ENCODE peak calls at places on chromosomes 13 and 19, in ten cellular contexts. K is astrocyte of the spinal cord, Y is endothelial cell, Q is cardiac fibroblast, E is BJ, Z is coronary artery, F is foreskin keratinocyte, H is K562, G is omental fat pad, X is cardiac muscle cell. U is an unnamed sample.

GRCh38 chr13:32086791-32087441 is 55.3 kb downstream of the FRY start:
- DNase-seq in Z (no peak), X (peak), G (no peak), H (no peak), E (no peak), Y (no peak), K (no peak), Q (no peak), F (peak), U (no peak)

GRCh38 chr13:36259361-36260137 is 38.1 kb downstream of the CCDC169 start:
- DNase-seq in Z (no peak), K (no peak), Q (no peak), X (no peak), H (peak), Y (no peak), F (no peak), G (no peak), E (no peak), U (no peak)

GRCh38 chr19:493391-494170 is 2.7 kb upstream of the MADCAM1 start:
- DNase-seq in F (no peak), K (no peak), Z (no peak), Y (no peak), Q (no peak), E (no peak), H (no peak), X (no peak), G (no peak), U (no peak)

GRCh38 chr13:34207334-34207733 is 389.4 kb downstream of the RFC3 start:
- DNase-seq in E (peak), Y (no peak), H (no peak), G (no peak), Q (peak), F (peak), X (peak), K (peak), Z (no peak), U (no peak)

GRCh38 chr19:41206926-41207750 is 11.9 kb upstream of the AXL start:
- DNase-seq in Q (peak), Y (no peak), Z (peak), X (peak), E (no peak), K (no peak), G (no peak), F (no peak), H (peak), U (no peak)

GRCh38 chr13:22061371-22061805 is 390.5 kb downstream of the FGF9 start:
- DNase-seq in Y (no peak), F (no peak), Z (no peak), Q (no peak), G (no peak), X (no peak), K (no peak), H (no peak), E (no peak), U (no peak)

GRCh38 chr19:39401549-39402416 is 4.9 kb upstream of the ZFP36 start:
- DNase-seq in Y (no peak), H (peak), G (no peak), K (peak), Z (peak), F (peak), X (peak), Q (peak), E (no peak), U (no peak)

GRCh38 chr13:39506559-39507390 is 96.2 kb downstream of the LHFPL6 start:
- DNase-seq in Z (no peak), Y (no peak), K (peak), X (no peak), H (no peak), F (peak), E (no peak), G (no peak), Q (no peak), U (no peak)

GRCh38 chr19:38522915-38523314 is 89.4 kb downstream of the RYR1 start:
- DNase-seq in X (no peak), Y (no peak), F (no peak), Z (no peak), Q (no peak), H (no peak), K (no peak), E (no peak), G (no peak), U (no peak)

GRCh38 chr13:70408865-70409264 is 300.6 kb upstream of the KLHL1 start:
- DNase-seq in E (no peak), X (no peak), Y (no peak), Z (no peak), G (no peak), F (no peak), Q (no peak), H (no peak), K (no peak), U (no peak)

GRCh38 chr19:41161903-41162302 is 31.1 kb upstream of the CYP2S1 start:
- DNase-seq in F (no peak), Z (no peak), Y (no peak), G (no peak), X (no peak), K (no peak), E (no peak), Q (no peak), H (peak), U (no peak)

GRCh38 chr19:38304866-38305429 is 897 bp downstream of the C19orf33 start:
- DNase-seq in H (peak), E (no peak), Z (no peak), G (no peak), Q (peak), F (peak), K (peak), X (no peak), Y (peak), U (no peak)

GRCh38 chr13:44068737-44069136 is 189.0 kb downstream of the LACC1 start:
- DNase-seq in E (peak), Y (no peak), H (no peak), G (no peak), Q (peak), F (peak), K (peak), Z (no peak), X (peak), U (no peak)

GRCh38 chr19:42175952-42176648 is 41.4 kb downstream of the DEDD2 start:
- DNase-seq in Z (no peak), H (no peak), G (no peak), Q (peak), X (peak), Y (no peak), K (peak), F (no peak), E (no peak), U (no peak)

GRCh38 chr19:10389863-10390262 is 9.5 kb upstream of the TYK2 start:
- DNase-seq in F (no peak), E (no peak), G (no peak), Z (no peak), K (no peak), Q (no peak), Y (no peak), X (no peak), H (peak), U (no peak)
- TF ChIP-seq CTCF in F (peak), E (peak), G (no peak), Z (no peak), K (peak), Q (peak), Y (no peak), X (peak), H (peak), U (no peak)

GRCh38 chr13:60663788-60664187 is 266.8 kb downstream of the TDRD3 start:
- DNase-seq in H (no peak), G (no peak), E (no peak), Q (no peak), F (no peak), Z (no peak), X (no peak), Y (no peak), K (no peak), U (no peak)
- TF ChIP-seq CTCF in H (no peak), G (no peak), E (no peak), Q (no peak), F (no peak), Z (no peak), X (no peak), Y (no peak), K (no peak), U (no peak)

GRCh38 chr19:4701557-4701956 is 22.1 kb downstream of the DPP9 start:
- DNase-seq in H (no peak), E (no peak), F (no peak), Q (no peak), Y (no peak), Z (no peak), G (no peak), K (no peak), X (no peak), U (no peak)

GRCh38 chr19:4699826-4700572 is 23.6 kb downstream of the DPP9 start:
- DNase-seq in Y (no peak), Q (no peak), Z (no peak), X (no peak), K (no peak), E (no peak), G (no peak), H (no peak), F (no peak), U (no peak)

GRCh38 chr19:4703671-4704316 is 19.8 kb downstream of the DPP9 start:
- DNase-seq in Q (no peak), X (no peak), Y (no peak), K (no peak), F (no peak), Z (no peak), E (no peak), H (no peak), G (no peak), U (no peak)

GRCh38 chr19:4702764-4703163 is 20.9 kb downstream of the DPP9 start:
- DNase-seq in X (no peak), Z (no peak), F (no peak), Q (no peak), Y (no peak), K (no peak), E (no peak), G (no peak), H (no peak), U (no peak)

DNA sequence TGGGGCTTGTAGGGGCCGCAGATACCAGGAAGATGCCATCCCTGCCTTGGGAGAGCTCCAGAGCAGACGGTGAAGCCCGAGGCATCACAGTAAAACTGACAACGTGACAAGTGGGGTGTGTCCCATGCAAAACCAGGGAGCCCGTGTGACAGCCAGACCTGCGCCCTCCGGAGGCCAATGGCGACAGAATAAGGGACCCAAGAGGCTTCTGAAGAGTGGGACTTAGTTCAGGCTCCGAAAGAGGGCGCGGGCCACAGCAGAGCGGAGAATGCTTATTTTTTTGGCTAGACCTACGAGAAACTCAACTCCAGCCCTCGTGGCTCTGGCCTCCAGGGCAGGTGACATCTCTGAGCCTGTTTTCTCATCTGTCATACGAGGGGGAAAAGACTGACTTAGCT is 23.1 kb downstream of the DPP9 start:
- DNase-seq in X (no peak), Z (no peak), E (no peak), H (no peak), F (no peak), K (no peak), Y (no peak), G (no peak), Q (no peak), U (no peak)
- TF ChIP-seq CTCF in X (no peak), Z (no peak), E (no peak), H (no peak), F (peak), K (no peak), Y (no peak), G (no peak), Q (no peak), U (no peak)

DNA sequence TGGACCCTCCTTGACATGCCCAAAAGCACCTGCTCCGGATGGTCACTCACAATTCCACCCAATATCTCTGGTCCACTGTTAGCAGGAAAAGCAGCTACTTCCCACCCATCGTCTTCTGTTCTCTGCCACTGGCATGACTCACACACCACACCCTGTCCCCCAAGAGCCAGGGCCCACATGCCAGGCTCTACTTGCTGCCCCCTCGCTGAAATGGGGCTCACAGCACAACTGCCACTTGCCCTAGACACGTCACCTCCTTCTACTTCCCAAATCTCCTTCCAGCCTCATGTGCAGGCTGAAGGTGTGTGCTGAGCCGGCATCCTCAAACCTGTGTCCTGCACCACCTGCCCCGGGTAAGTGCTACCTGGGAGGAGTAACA is 65.0 kb downstream of the TBC1D4 start:
- DNase-seq in H (no peak), G (no peak), X (no peak), E (no peak), K (no peak), Z (no peak), Q (no peak), F (no peak), Y (no peak), U (no peak)
- TF ChIP-seq CTCF in H (no peak), G (no peak), X (no peak), E (no peak), K (no peak), Z (no peak), Q (no peak), F (no peak), Y (no peak), U (no peak)

GRCh38 chr19:5128251-5128931 is 159.5 kb downstream of the KDM4B start:
- DNase-seq in K (peak), Y (no peak), H (peak), Z (peak), G (no peak), X (peak), E (peak), F (no peak), Q (peak), U (no peak)
- TF ChIP-seq CTCF in K (no peak), Y (no peak), H (no peak), Z (no peak), G (no peak), X (no peak), E (no peak), F (no peak), Q (no peak), U (no peak)

DNA sequence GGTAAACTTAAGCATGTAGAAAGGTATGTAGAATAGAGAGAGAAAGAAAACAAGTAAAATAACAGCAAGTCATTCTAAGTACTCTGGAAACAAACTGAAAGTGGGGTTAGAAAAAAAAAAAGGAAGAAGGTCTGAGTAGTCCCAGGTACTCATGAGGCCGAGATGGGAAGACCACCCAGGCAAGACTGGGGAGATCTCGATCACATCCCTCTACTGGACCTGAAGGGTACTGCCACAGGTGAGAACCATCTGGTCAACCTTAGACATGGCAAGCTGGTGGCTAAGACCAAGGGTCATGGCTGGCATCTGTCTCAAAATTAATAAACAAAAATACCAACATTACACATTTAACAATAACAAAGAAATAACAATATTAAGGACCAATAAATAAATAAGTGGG is 36.3 kb upstream of the ZNF724 start:
- DNase-seq in E (no peak), G (no peak), F (no peak), H (no peak), X (no peak), K (no peak), Z (no peak), Q (no peak), Y (no peak), U (no peak)
- TF ChIP-seq CTCF in E (peak), G (no peak), F (peak), H (no peak), X (no peak), K (no peak), Z (no peak), Q (peak), Y (peak), U (no peak)

GRCh38 chr13:50320297-50320862 is 305.1 kb downstream of the KCNRG start:
- DNase-seq in Y (no peak), F (peak), K (peak), G (no peak), E (no peak), Z (no peak), H (no peak), Q (peak), X (peak), U (no peak)

GRCh38 chr13:50323440-50324070 is 308.3 kb downstream of the KCNRG start:
- DNase-seq in Z (no peak), Q (peak), K (peak), X (peak), E (peak), H (no peak), G (no peak), F (peak), Y (no peak), U (no peak)

GRCh38 chr13:50322006-50322405 is 306.8 kb downstream of the KCNRG start:
- DNase-seq in G (no peak), H (no peak), Q (no peak), F (no peak), K (no peak), E (no peak), Z (no peak), X (no peak), Y (no peak), U (no peak)

GRCh38 chr13:50319603-50320296 is 304.5 kb downstream of the KCNRG start:
- DNase-seq in F (no peak), Y (no peak), E (no peak), X (peak), Z (no peak), Q (peak), H (peak), G (no peak), K (peak), U (no peak)

DNA sequence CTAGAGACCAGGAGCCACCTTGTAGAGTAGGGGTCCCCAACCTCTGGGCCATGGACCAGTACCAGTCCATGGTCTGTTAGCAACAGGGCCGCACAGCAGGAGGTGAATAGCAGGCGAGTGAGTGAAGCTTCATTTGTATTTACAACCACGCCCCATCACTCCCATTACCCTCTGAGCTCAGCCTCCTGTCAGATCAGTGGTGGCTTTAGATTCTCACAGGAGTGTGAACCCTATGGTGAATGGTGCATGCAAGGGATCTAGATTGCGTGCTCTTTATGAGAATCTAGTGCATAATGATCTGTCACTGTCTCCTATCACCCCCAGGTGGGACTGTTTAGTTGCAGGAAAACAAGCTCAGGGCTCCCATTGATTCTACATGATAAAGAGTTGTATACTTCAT is 303.6 kb downstream of the KCNRG start:
- DNase-seq in K (no peak), Z (no peak), Q (no peak), G (no peak), F (no peak), H (peak), Y (no peak), E (no peak), X (no peak), U (no peak)
- TF ChIP-seq CTCF in K (no peak), Z (no peak), Q (no peak), G (no peak), F (no peak), H (no peak), Y (no peak), E (no peak), X (no peak), U (no peak)

U was measured in D721Med.